ENCODE peak calls at places on chromosomes 5 and 9, in eight cellular contexts. O is transverse colon, W is stomach, V is A549, F is endothelial cell of umbilical vein, Q is fibroblast of pulmonary artery, M is dorsolateral prefrontal cortex, Z is Peyer's patch. X is an unnamed sample.

GRCh38 chr5:170429014-170429413 is 39.8 kb upstream of the KCNMB1 start:
- DNase-seq in Q (peak), Z (no peak), F (no peak), V (peak), W (no peak), O (no peak), M (no peak), X (no peak)

GRCh38 chr5:178249191-178249989 is 16.8 kb upstream of the PHYKPL start:
- DNase-seq in Z (no peak), W (no peak), Q (peak), F (no peak), V (no peak), M (no peak), O (no peak), X (no peak)

GRCh38 chr9:76700916-76701315 is 63.3 kb upstream of the PCA3 start:
- DNase-seq in W (no peak), M (no peak), Q (no peak), F (no peak), O (no peak), Z (no peak), V (no peak), X (no peak)

GRCh38 chr5:61412344-61412743 is 80.3 kb downstream of the ZSWIM6 start:
- DNase-seq in F (no peak), Z (no peak), Q (no peak), O (no peak), V (no peak), W (no peak), M (no peak), X (no peak)

GRCh38 chr5:17918373-17919104 is 284.3 kb downstream of the TAF11L14 start:
- DNase-seq in M (no peak), W (no peak), O (no peak), F (no peak), V (no peak), Q (no peak), Z (no peak), X (no peak)

GRCh38 chr5:88610586-88610985 is 272.4 kb downstream of the MEF2C start:
- DNase-seq in F (no peak), O (no peak), Z (no peak), M (no peak), V (no peak), W (no peak), Q (no peak), X (no peak)

GRCh38 chr5:103896593-103896992 is 334.0 kb upstream of the NUDT12 start:
- DNase-seq in W (no peak), O (no peak), Q (no peak), M (no peak), F (no peak), Z (no peak), V (no peak), X (no peak)

GRCh38 chr5:134554319-134555222 is 29.1 kb downstream of the JADE2 start:
- DNase-seq in V (peak), O (peak), F (peak), W (peak), Q (peak), Z (no peak), M (no peak), X (no peak)

GRCh38 chr5:21802869-21803490 is 1050.2 kb downstream of the CDH12 start:
- DNase-seq in Z (no peak), F (peak), O (no peak), W (no peak), V (peak), Q (peak), M (no peak), X (no peak)

GRCh38 chr9:19720374-19720773 is 68.5 kb downstream of the SLC24A2 start:
- DNase-seq in M (no peak), Z (no peak), O (no peak), Q (peak), F (peak), V (no peak), W (no peak), X (no peak)

GRCh38 chr9:134475051-134475790 is 149.0 kb downstream of the RXRA start:
- DNase-seq in Z (peak), V (no peak), Q (peak), M (no peak), F (peak), W (peak), O (peak), X (no peak)

GRCh38 chr5:65157906-65158603 is 323.7 kb downstream of the ADAMTS6 start:
- DNase-seq in O (peak), V (no peak), F (no peak), Z (no peak), Q (no peak), M (no peak), W (no peak), X (no peak)

GRCh38 chr5:51816427-51816826 is 433.2 kb downstream of the ISL1 start:
- DNase-seq in Q (no peak), M (no peak), V (no peak), Z (no peak), O (no peak), F (no peak), W (no peak), X (no peak)

GRCh38 chr5:173669483-173669882 is 53.0 kb upstream of the BOD1 start:
- DNase-seq in V (no peak), Z (no peak), F (no peak), O (no peak), Q (no peak), M (no peak), W (peak), X (no peak)

GRCh38 chr5:35461530-35461929 is 156.1 kb upstream of the SPEF2 start:
- DNase-seq in Z (no peak), W (no peak), F (no peak), M (no peak), Q (no peak), O (no peak), V (no peak), X (no peak)

GRCh38 chr9:129988607-129989361 is 54.2 kb downstream of the FNBP1 start:
- DNase-seq in M (no peak), O (peak), F (no peak), V (no peak), W (no peak), Z (no peak), Q (no peak), X (no peak)

GRCh38 chr9:132163876-132164603 is 2.2 kb downstream of the NTNG2 start:
- DNase-seq in F (no peak), W (no peak), O (no peak), Z (no peak), V (no peak), Q (no peak), M (no peak), X (no peak)

GRCh38 chr9:30299126-30299780 is 2085.2 kb upstream of the ACO1 start:
- DNase-seq in F (no peak), Z (no peak), O (no peak), M (no peak), Q (no peak), W (no peak), V (no peak), X (no peak)

GRCh38 chr9:20394928-20395327 is 227.4 kb downstream of the MLLT3 start:
- DNase-seq in O (no peak), W (no peak), V (no peak), F (no peak), Q (no peak), Z (no peak), M (no peak), X (no peak)

GRCh38 chr5:117615226-117615625 is 1040.6 kb upstream of the SEMA6A start:
- DNase-seq in Z (no peak), W (no peak), O (no peak), M (no peak), F (no peak), Q (no peak), V (no peak), X (no peak)

GRCh38 chr5:172642046-172642409 is 965 bp downstream of the NEURL1B start:
- DNase-seq in M (no peak), W (no peak), O (no peak), F (no peak), Q (no peak), Z (no peak), V (no peak), X (no peak)

GRCh38 chr5:37838933-37839341 is 904 bp downstream of the GDNF start:
- DNase-seq in Z (no peak), O (no peak), Q (no peak), M (no peak), F (no peak), V (no peak), W (no peak), X (no peak)

DNA sequence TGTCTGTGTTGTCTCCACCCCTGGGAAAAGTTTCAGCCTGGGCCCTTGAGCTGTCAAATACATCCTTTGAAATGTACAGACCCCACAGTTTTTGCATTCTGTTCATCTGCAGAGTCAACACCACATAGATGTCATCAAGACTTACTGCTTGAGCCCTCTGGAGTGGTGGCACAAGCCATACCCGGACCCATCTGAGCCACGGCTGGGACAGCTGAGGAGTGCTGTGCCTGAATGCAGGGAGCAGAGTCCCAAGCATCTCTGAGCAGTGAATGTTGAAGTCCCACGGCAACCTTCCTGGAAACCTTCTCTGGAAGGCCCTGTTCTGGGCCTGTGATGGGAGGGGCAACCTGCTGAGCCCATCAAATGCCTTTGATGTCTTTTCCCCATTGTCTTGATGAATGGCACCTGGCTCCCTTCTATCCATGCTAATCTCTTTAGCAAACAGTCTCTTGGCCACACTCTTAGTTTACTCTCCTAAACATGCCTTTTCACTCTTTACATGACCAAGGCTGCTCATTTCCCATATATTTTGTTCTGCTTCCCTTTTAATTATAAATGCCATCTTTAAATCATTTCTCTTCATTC is 92.5 kb downstream of the ATPSCKMT start:
- DNase-seq in Q (no peak), V (no peak), W (no peak), M (no peak), Z (no peak), F (no peak), O (no peak), X (no peak)
- H3K4me3 ChIP-seq in Q (no peak), V (no peak), W (no peak), M (no peak), Z (no peak), F (no peak), O (no peak), X (no peak)

DNA sequence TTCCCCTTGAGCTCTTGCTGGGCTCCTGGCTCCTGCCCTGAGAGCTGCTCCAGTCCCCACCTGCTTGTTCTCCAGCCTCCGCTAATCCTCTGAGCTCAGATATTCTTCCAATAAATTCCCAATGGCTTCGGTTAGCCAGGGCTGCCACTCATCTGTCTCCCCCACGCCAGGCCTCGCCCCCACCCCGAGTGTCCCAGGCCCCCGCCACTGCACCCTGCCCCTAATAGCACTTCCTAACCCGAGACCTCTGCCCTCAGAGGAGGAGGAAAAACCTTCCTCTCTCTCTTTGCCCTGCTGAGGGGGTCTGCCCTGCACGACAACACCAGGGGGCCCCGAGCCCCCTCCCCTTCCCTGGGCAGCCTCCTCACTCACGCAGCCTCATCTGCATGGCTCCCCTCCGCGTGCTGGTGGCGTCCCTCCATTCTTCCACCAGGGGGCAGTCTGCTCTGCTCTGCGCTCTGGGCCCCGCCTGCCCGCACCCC is 5.4 kb upstream of the LCN15 start:
- DNase-seq in M (no peak), Q (no peak), O (peak), Z (peak), W (no peak), V (peak), F (no peak), X (no peak)
- TF ChIP-seq CTCF in M (peak), Q (peak), O (peak), Z (peak), W (peak), V (peak), F (peak), X (peak)

GRCh38 chr5:132655821-132656773 is 1.9 kb upstream of the IL13 start:
- DNase-seq in V (no peak), F (peak), W (peak), Z (no peak), O (no peak), Q (no peak), M (no peak), X (peak)
- H3K4me3 ChIP-seq in V (peak), F (no peak), W (peak), Z (peak), O (peak), Q (peak), M (peak), X (peak)

DNA sequence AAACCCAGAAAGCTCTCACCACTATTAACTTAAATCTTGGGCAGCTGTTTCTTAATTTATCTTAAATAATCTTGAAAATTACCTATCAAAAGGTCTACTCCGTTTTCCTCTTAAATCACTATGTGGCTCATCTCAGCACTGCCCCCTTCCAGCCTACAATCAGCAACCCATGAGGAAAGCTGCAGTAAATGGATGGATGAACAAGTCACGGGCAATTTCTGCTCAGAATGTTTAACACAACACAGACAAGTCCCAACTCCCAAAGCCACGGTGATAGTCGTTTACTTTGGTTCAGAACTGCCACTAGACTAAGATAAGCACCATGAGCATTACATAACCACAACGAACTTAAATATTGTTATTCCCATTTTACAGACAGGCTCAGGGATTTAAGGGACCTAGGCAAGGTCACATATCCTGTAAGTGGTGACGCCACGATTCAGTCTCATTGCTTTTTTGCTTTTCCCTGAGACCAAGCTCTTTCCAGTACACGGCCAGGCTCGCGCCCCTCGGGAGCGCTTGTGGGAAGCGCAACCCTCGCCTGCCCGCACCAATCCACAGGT is 2.0 kb upstream of the SMIM27 start:
- DNase-seq in Q (peak), W (no peak), O (no peak), Z (no peak), M (no peak), V (peak), F (peak), X (no peak)
- TF ChIP-seq CTCF in Q (peak), W (no peak), O (no peak), Z (no peak), M (no peak), V (no peak), F (no peak), X (no peak)

GRCh38 chr9:137604345-137605145 is 941 bp upstream of the ARRDC1 start:
- DNase-seq in M (no peak), O (no peak), Z (no peak), V (no peak), F (no peak), Q (no peak), W (no peak), X (no peak)

GRCh38 chr9:137606005-137606601 is 617 bp downstream of the ARRDC1 start:
- DNase-seq in V (no peak), M (no peak), F (no peak), Q (no peak), Z (peak), O (no peak), W (peak), X (no peak)

GRCh38 chr9:137605146-137606004 is at the start of gene ARRDC1:
- DNase-seq in Z (peak), V (peak), Q (peak), O (peak), F (peak), W (peak), M (peak), X (peak)

GRCh38 chr9:137606734-137607138 is 1.2 kb downstream of the ARRDC1 start:
- DNase-seq in W (peak), O (no peak), Q (no peak), M (no peak), F (no peak), Z (peak), V (no peak), X (no peak)

GRCh38 chr9:137607141-137607857 is 1.8 kb downstream of the ARRDC1 start:
- DNase-seq in O (no peak), V (no peak), W (no peak), F (no peak), M (no peak), Z (no peak), Q (no peak), X (no peak)
- H3K4me3 ChIP-seq in O (peak), V (no peak), W (peak), F (no peak), M (peak), Z (peak), Q (peak), X (peak)

GRCh38 chr5:122142480-122142879 is 13.1 kb downstream of the ZNF474 start:
- DNase-seq in F (no peak), Z (no peak), V (no peak), W (no peak), Q (peak), M (no peak), O (no peak), X (no peak)

GRCh38 chr5:122141751-122142150 is 12.4 kb downstream of the ZNF474 start:
- DNase-seq in M (no peak), Z (no peak), O (no peak), F (no peak), Q (peak), W (no peak), V (no peak), X (no peak)

GRCh38 chr5:122138356-122138755 is 9.0 kb downstream of the ZNF474 start:
- DNase-seq in M (no peak), V (no peak), Q (no peak), W (no peak), O (no peak), Z (no peak), F (no peak), X (no peak)

GRCh38 chr5:122140900-122141299 is 11.6 kb downstream of the ZNF474 start:
- DNase-seq in M (no peak), F (no peak), Z (no peak), Q (no peak), V (no peak), O (no peak), W (no peak), X (no peak)

DNA sequence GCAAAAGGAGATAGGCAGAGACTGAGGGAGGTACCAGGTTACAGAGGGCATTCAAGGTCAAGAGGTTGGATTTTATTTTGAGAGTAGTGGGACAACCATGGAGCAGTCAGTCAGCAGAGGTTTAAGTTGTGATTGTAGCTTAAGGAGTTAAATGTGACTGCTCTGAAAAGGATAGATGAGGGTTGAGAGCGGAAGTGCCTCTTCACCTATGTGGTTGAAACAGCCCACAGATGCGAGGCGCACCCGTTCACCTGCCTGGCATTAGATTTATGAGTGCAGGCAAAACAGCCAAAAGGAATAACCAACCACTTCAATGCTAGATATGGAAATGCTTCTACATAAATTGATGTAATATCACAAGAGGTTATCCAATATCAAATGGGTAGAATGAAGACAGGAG is 8.4 kb downstream of the ZNF474 start:
- DNase-seq in M (no peak), F (no peak), W (no peak), Z (no peak), Q (no peak), V (no peak), O (no peak), X (no peak)
- TF ChIP-seq CTCF in M (no peak), F (no peak), W (no peak), Z (no peak), Q (no peak), V (no peak), O (no peak), X (no peak)

GRCh38 chr5:119357309-119357708 is 1.5 kb downstream of the TNFAIP8 start:
- DNase-seq in Z (no peak), W (no peak), V (no peak), M (no peak), O (no peak), Q (no peak), F (no peak), X (no peak)
- H3K4me3 ChIP-seq in Z (peak), W (peak), V (no peak), M (peak), O (no peak), Q (peak), F (no peak), X (peak)